ENCODE peak calls at places on chromosome 19, in nine cellular contexts. T is upper lobe of right lung, W is astrocyte of the spinal cord, L is nephron progenitor cell, B is neural crest cell, J is H9, E is fibroblast of mammary gland, Z is GM06990, P is MCF 10A. F is an unnamed sample.

GRCh38 chr19:1952635-1953034 is 11.7 kb downstream of the CSNK1G2 start:
- DNase-seq in L (no peak), T (no peak), W (no peak), Z (no peak), J (no peak), B (no peak), E (peak), P (no peak), F (no peak)

GRCh38 chr19:40599331-40600085 is 1.7 kb upstream of the LTBP4 start:
- DNase-seq in W (no peak), J (peak), E (no peak), P (no peak), T (no peak), Z (no peak), B (no peak), L (no peak), F (no peak)

GRCh38 chr19:7720351-7720750 is 11.6 kb downstream of the CLEC4G start:
- DNase-seq in E (no peak), W (no peak), Z (no peak), B (no peak), T (no peak), P (no peak), L (no peak), J (no peak), F (no peak)

GRCh38 chr19:56623006-56623405 is 20.0 kb upstream of the SMIM17 start:
- DNase-seq in T (no peak), P (no peak), J (no peak), L (no peak), E (no peak), W (no peak), B (no peak), Z (no peak), F (no peak)

GRCh38 chr19:49462492-49462891 is 9.5 kb downstream of the ALDH16A1 start:
- DNase-seq in T (no peak), W (no peak), E (no peak), P (no peak), L (no peak), J (no peak), Z (no peak), B (no peak), F (peak)

GRCh38 chr19:31503211-31503610 is 154.0 kb upstream of the TSHZ3 start:
- DNase-seq in L (no peak), B (no peak), T (no peak), E (no peak), J (no peak), P (no peak), W (no peak), Z (no peak), F (no peak)

GRCh38 chr19:40403262-40403984 is 9.8 kb downstream of the PRX start:
- DNase-seq in Z (peak), B (peak), P (peak), L (peak), W (peak), T (peak), E (peak), J (peak), F (peak)

GRCh38 chr19:13860679-13861391 is 16.1 kb upstream of the NANOS3 start:
- DNase-seq in E (no peak), W (no peak), T (no peak), J (no peak), P (no peak), L (no peak), B (no peak), Z (no peak), F (no peak)

GRCh38 chr19:17415107-17415506 is 4.7 kb upstream of the MVB12A start:
- DNase-seq in P (no peak), J (peak), E (no peak), B (no peak), L (no peak), W (no peak), T (no peak), Z (no peak), F (no peak)

GRCh38 chr19:50794778-50795664 is 4.8 kb downstream of the ACP4 start:
- DNase-seq in W (no peak), E (peak), J (no peak), Z (peak), B (no peak), P (peak), T (peak), L (no peak), F (peak)

GRCh38 chr19:3618144-3618810 is 8.3 kb downstream of the CACTIN start:
- DNase-seq in L (peak), P (peak), E (peak), B (peak), W (peak), Z (peak), J (peak), T (peak), F (peak)

GRCh38 chr19:19491321-19492025 is 23.9 kb downstream of the TSSK6 start:
- DNase-seq in Z (no peak), J (no peak), L (no peak), E (no peak), B (no peak), P (no peak), W (no peak), T (no peak), F (no peak)

GRCh38 chr19:32717496-32717895 is 2.1 kb upstream of the TDRD12 start:
- DNase-seq in J (no peak), W (no peak), P (no peak), T (no peak), E (no peak), L (no peak), Z (no peak), B (no peak), F (no peak)

GRCh38 chr19:40745402-40745780 is 4.9 kb downstream of the ACTMAP start:
- DNase-seq in P (no peak), L (no peak), Z (no peak), E (peak), W (peak), T (no peak), J (no peak), B (no peak), F (no peak)

GRCh38 chr19:41298327-41298964 is 11.5 kb upstream of the CCDC97 start:
- DNase-seq in W (peak), J (no peak), P (no peak), B (no peak), T (peak), L (no peak), E (peak), Z (no peak), F (no peak)

GRCh38 chr19:13176345-13176744 is 26.1 kb downstream of the IER2 start:
- DNase-seq in L (no peak), J (no peak), T (no peak), E (no peak), Z (no peak), P (no peak), B (no peak), W (peak), F (no peak)

GRCh38 chr19:5360003-5360820 is 19.6 kb upstream of the PTPRS start:
- DNase-seq in E (peak), B (no peak), T (no peak), P (peak), Z (no peak), J (no peak), W (no peak), L (no peak), F (no peak)

GRCh38 chr19:12092065-12092867 is 27.7 kb downstream of the ZNF844 start:
- DNase-seq in J (peak), B (peak), L (peak), E (peak), W (peak), P (no peak), T (peak), Z (peak), F (peak)

GRCh38 chr19:40623403-40624239 is 22.5 kb downstream of the LTBP4 start:
- DNase-seq in B (no peak), W (peak), L (peak), Z (peak), E (peak), J (peak), T (peak), P (peak), F (no peak)

GRCh38 chr19:51469629-51470028 is 8.7 kb upstream of the CEACAM18 start:
- DNase-seq in Z (no peak), J (no peak), L (no peak), B (no peak), W (no peak), P (no peak), E (no peak), T (no peak), F (no peak)

GRCh38 chr19:55278391-55279135 is 1.3 kb downstream of the HSPBP1 start:
- DNase-seq in P (no peak), L (no peak), B (no peak), J (no peak), T (no peak), W (no peak), Z (no peak), E (no peak), F (no peak)

GRCh38 chr19:32522967-32523366 is 58.0 kb upstream of the PDCD5 start:
- DNase-seq in P (no peak), T (no peak), B (no peak), J (no peak), E (no peak), Z (no peak), L (no peak), W (no peak), F (no peak)

GRCh38 chr19:18465964-18466339 is 28.0 kb upstream of the ISYNA1 start:
- DNase-seq in P (no peak), E (no peak), Z (no peak), W (no peak), B (no peak), T (no peak), L (no peak), J (no peak), F (no peak)

GRCh38 chr19:947707-948533 is 22.1 kb downstream of the ARID3A start:
- DNase-seq in B (no peak), L (no peak), J (no peak), T (peak), P (no peak), Z (peak), W (no peak), E (no peak), F (peak)

GRCh38 chr19:8618751-8619150 is 8.2 kb upstream of the ADAMTS10 start:
- DNase-seq in E (no peak), P (peak), L (no peak), W (no peak), Z (no peak), B (no peak), T (no peak), J (no peak), F (no peak)

GRCh38 chr19:7533281-7533819 is 2.2 kb upstream of the PNPLA6 start:
- DNase-seq in L (no peak), J (peak), P (peak), W (peak), T (peak), E (peak), B (no peak), Z (no peak), F (no peak)

GRCh38 chr19:10655457-10656312 is 1.5 kb downstream of the ILF3 start:
- DNase-seq in Z (no peak), E (peak), W (peak), B (no peak), J (no peak), T (no peak), P (peak), L (peak), F (no peak)

GRCh38 chr19:10654610-10655456 is 687 bp downstream of the ILF3 start:
- DNase-seq in J (peak), B (peak), Z (peak), E (no peak), L (peak), P (peak), W (no peak), T (peak), F (peak)

GRCh38 chr19:10653732-10654609 is at the start of gene ILF3:
- DNase-seq in L (peak), J (peak), W (peak), B (peak), E (peak), P (peak), Z (peak), T (peak), F (peak)

GRCh38 chr19:10651821-10652220 is 2.3 kb upstream of the ILF3 start:
- DNase-seq in L (no peak), P (no peak), W (no peak), E (no peak), J (no peak), B (no peak), T (no peak), Z (no peak), F (no peak)

DNA sequence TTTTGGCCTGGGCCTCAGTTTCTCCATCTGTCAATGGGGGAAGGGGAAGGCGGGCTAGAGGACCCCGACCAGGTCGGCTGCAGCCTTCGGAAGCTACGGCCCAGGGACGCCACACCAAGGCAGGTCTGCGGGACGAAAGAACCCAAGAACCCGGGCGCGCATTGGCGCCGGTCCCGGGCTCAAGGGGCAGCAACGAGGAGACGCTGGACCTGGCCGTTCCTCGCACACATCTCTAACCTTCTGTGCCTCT is 739 bp upstream of the ILF3 start:
- DNase-seq in E (no peak), W (no peak), J (no peak), P (no peak), L (no peak), T (no peak), Z (no peak), B (no peak), F (no peak)
- TF ChIP-seq CTCF in E (no peak), W (no peak), J (no peak), P (no peak), L (no peak), T (no peak), Z (no peak), B (no peak), F (no peak)

DNA sequence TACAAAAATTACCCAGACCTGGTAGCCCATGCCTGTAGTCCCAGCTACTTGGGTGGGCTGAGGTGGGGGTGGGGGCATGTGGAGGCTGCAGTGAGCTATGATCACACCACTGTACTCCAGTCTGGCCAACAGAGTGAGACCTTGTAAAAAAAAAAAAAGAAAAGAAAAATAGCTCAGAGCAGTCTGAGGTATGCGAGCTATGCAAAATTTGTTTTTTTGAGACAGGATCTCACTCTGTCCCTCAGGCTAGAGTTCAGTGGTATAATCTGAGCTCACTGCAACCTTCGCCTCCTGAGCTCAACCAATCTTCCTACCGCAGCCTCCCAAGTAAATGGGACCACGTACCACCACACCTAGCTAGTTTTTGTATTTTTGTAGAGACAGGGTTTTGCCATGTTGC is 7.1 kb upstream of the TOMM40 start:
- DNase-seq in L (no peak), T (no peak), B (no peak), W (no peak), Z (no peak), E (no peak), P (no peak), J (no peak), F (no peak)
- TF ChIP-seq CTCF in L (no peak), T (no peak), B (no peak), W (no peak), Z (no peak), E (no peak), P (no peak), J (no peak), F (no peak)

DNA sequence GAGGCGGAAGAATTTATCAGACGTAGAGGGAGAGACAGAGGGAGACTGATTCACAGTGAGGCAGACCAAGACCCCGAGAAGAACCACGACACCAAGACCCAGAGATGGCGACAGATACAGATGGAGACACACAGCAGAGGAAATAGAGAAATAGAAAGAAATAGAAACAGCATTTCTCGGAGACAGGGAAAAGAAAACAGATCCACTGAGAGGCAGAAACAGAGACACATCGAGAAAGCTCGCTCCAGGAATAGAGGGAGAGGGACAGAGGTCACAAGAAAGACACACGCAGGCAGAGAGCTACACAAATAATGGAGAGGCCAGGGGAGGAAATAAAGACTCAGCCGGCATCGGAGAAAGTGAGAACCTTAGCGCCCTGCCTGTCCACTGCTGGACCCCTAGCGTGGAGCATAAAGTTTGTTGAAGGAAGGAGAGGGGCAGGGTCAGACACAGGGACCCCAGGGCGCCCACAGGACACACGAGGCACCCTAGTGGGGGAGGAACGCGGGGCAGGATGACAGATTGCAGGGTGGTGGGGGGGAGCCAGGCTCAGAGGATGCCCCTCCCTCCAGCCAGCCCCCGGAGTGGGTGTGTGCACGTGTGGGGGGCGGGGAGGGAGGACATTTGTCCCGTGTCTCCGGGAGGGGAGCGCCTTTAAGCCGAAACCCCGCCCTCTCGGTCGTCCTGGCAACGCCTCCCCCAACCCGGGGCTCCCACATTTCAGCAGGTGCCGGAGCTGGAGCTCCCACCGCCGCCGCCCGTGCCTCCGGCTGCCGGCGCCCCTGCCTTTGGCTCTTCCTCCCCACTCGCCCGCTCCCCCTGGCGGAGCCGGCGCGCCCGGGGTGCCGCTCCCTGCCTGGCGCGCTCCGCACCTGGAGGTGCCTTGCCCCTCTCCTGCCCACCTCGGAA is at the start of gene PRKCG:
- DNase-seq in P (peak), T (peak), Z (peak), J (peak), W (no peak), E (no peak), L (peak), B (peak), F (peak)
- TF ChIP-seq CTCF in P (peak), T (peak), Z (peak), J (peak), W (peak), E (no peak), L (peak), B (peak), F (peak)

DNA sequence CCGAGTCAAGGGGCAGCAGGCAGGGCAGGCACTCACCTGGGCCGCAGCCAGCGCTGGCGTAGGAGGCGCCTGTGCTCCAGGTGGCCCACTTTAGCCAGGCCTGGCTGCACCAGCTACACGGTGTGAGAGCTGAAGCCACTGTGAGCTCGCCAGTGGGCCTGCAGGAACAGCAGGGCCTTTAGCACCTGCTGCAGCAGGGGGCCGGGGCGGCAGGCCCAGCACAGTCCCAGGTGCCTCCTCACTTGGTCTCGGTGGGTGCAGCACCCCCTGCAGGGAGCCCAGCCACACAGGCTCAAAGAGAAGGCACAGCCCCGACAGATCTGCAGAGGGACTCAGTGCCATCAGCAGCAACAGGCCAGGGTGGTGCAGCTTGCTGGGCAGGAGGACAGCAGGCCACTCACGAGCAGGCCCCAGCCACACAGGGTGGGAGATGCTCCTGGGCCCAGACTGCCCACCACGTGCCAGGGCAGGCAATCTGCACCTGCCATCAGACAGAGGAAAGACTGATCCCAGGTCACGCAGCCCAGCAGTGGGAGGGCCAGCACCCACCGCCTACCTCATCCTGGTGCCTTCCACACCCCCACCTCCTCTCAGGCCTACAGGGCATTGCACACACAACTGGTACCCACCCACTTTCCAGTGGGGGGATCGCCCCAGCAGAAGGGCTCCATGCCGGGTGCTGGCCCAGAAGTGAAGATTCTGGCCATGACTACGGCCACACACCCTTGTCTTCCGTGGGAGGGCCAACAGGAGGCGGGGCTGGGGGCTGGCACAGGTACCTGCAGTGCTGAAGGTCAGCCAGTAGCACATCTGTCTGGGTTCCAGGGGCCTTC is 15.8 kb downstream of the ARHGAP33 start:
- DNase-seq in J (no peak), E (no peak), Z (no peak), T (peak), W (no peak), B (no peak), P (no peak), L (peak), F (no peak)
- TF ChIP-seq CTCF in J (peak), E (peak), Z (peak), T (no peak), W (no peak), B (no peak), P (no peak), L (no peak), F (peak)

GRCh38 chr19:53910170-53910518 is 1.1 kb downstream of the CACNG7 start:
- DNase-seq in P (no peak), L (peak), W (no peak), E (no peak), Z (no peak), J (peak), T (no peak), B (no peak), F (peak)

GRCh38 chr19:53909471-53910169 is 542 bp downstream of the CACNG7 start:
- DNase-seq in L (no peak), P (no peak), Z (no peak), E (no peak), W (no peak), T (no peak), B (no peak), J (no peak), F (peak)

GRCh38 chr19:53916004-53916403 is 6.9 kb downstream of the CACNG7 start:
- DNase-seq in E (no peak), B (no peak), L (no peak), W (no peak), P (no peak), T (no peak), J (no peak), Z (no peak), F (no peak)

GRCh38 chr19:53915000-53915399 is 5.9 kb downstream of the CACNG7 start:
- DNase-seq in W (no peak), T (no peak), B (no peak), P (no peak), Z (no peak), L (peak), J (peak), E (no peak), F (no peak)

GRCh38 chr19:53912653-53913052 is 3.6 kb downstream of the CACNG7 start:
- DNase-seq in J (peak), L (peak), E (no peak), B (no peak), T (no peak), W (no peak), Z (no peak), P (no peak), F (peak)
- TF ChIP-seq CTCF in J (peak), L (peak), E (peak), B (peak), T (peak), W (peak), Z (peak), P (peak), F (peak)

GRCh38 chr19:38516802-38517201 is 83.3 kb downstream of the RYR1 start:
- DNase-seq in E (no peak), Z (no peak), T (no peak), B (no peak), L (no peak), W (no peak), P (no peak), J (no peak), F (no peak)

GRCh38 chr19:38515906-38516305 is 82.4 kb downstream of the RYR1 start:
- DNase-seq in L (no peak), T (no peak), Z (no peak), E (no peak), B (no peak), J (no peak), W (no peak), P (no peak), F (no peak)

GRCh38 chr19:38517321-38517720 is 83.8 kb downstream of the RYR1 start:
- DNase-seq in L (no peak), T (no peak), W (no peak), Z (no peak), J (no peak), B (no peak), E (no peak), P (no peak), F (no peak)

GRCh38 chr19:38513762-38514167 is 80.3 kb downstream of the RYR1 start:
- DNase-seq in T (no peak), P (no peak), L (no peak), J (no peak), Z (no peak), E (no peak), W (no peak), B (no peak), F (no peak)

GRCh38 chr19:38514812-38515633 is 81.5 kb downstream of the RYR1 start:
- DNase-seq in J (peak), W (peak), Z (peak), L (peak), T (peak), B (peak), P (peak), E (peak), F (peak)
- TF ChIP-seq CTCF in J (peak), W (peak), Z (peak), L (peak), T (peak), B (peak), P (peak), E (peak), F (peak)